ENCODE peak calls at places on chromosomes 6 and 20, in four cellular contexts. R is lower lobe of right lung, Z is stomach, O is aorta. B is an unnamed sample.

GRCh38 chr6:36380166-36380565 is 7.3 kb downstream of the ETV7 start:
- DNase-seq in R (no peak), Z (no peak), O (no peak), B (no peak)

GRCh38 chr6:101395345-101395744 is 1.8 kb downstream of the GRIK2 start:
- DNase-seq in R (no peak), Z (no peak), O (no peak), B (no peak)

GRCh38 chr20:53894707-53895384 is 175.5 kb downstream of the BCAS1 start:
- DNase-seq in R (no peak), Z (no peak), O (no peak), B (no peak)

GRCh38 chr6:132399376-132400074 is 1.8 kb downstream of the MOXD1 start:
- DNase-seq in R (no peak), Z (no peak), O (no peak), B (peak; percentile 36)

GRCh38 chr6:134750669-134751068 is 199.2 kb downstream of the ALDH8A1 start:
- DNase-seq in R (no peak), Z (no peak), O (no peak), B (no peak)

GRCh38 chr6:130075879-130076278 is 57.5 kb downstream of the L3MBTL3 start:
- DNase-seq in R (no peak), Z (no peak), O (no peak), B (no peak)

GRCh38 chr6:35484921-35485392 is 11.9 kb downstream of the TEAD3 start:
- DNase-seq in R (no peak), Z (no peak), O (peak; percentile 46), B (no peak)

GRCh38 chr6:93319304-93319703 is 100.1 kb downstream of the EPHA7 start:
- DNase-seq in R (no peak), Z (no peak), O (no peak), B (no peak)

GRCh38 chr6:13431861-13432465 is 55.4 kb downstream of the GFOD1 start:
- DNase-seq in R (no peak), Z (no peak), O (no peak), B (no peak)
- H3K4me1 ChIP-seq in R (peaks cover 59% of the 10 kb centered on the region), Z (peaks cover 71% of the 10 kb centered on the region), O (peaks cover 1% of the 10 kb centered on the region), B (peaks cover 27% of the 10 kb centered on the region)

GRCh38 chr20:59253779-59254319 is 46.6 kb upstream of the EDN3 start:
- DNase-seq in R (no peak), Z (no peak), O (no peak), B (no peak)
- H3K4me1 ChIP-seq in R (no peaks in the 10 kb centered on the region), Z (no peaks in the 10 kb centered on the region), O (no peaks in the 10 kb centered on the region), B (no peaks in the 10 kb centered on the region)

GRCh38 chr6:112563368-112563767 is 216.2 kb downstream of the RFPL4B start:
- DNase-seq in R (no peak), Z (no peak), O (no peak), B (peak; percentile 52)
- H3K4me1 ChIP-seq in R (no peaks in the 10 kb centered on the region), Z (peaks cover 19% of the 10 kb centered on the region), O (no peaks in the 10 kb centered on the region), B (peaks cover 17% of the 10 kb centered on the region)

GRCh38 chr6:43896474-43896873 is 126.5 kb downstream of the VEGFA start:
- DNase-seq in R (no peak), Z (no peak), O (no peak), B (no peak)

GRCh38 chr6:43893073-43893472 is 123.1 kb downstream of the VEGFA start:
- DNase-seq in R (no peak), Z (no peak), O (no peak), B (no peak)

GRCh38 chr6:43898358-43899131 is 128.5 kb downstream of the VEGFA start:
- DNase-seq in R (no peak), Z (no peak), O (no peak), B (no peak)

GRCh38 chr6:43897571-43898302 is 127.7 kb downstream of the VEGFA start:
- DNase-seq in R (no peak), Z (no peak), O (no peak), B (no peak)

GRCh38 chr6:43895656-43896055 is 125.6 kb downstream of the VEGFA start:
- DNase-seq in R (no peak), Z (no peak), O (no peak), B (no peak)
- H3K4me1 ChIP-seq in R (no peaks in the 10 kb centered on the region), Z (peaks cover 6% of the 10 kb centered on the region), O (no peaks in the 10 kb centered on the region), B (peaks cover 17% of the 10 kb centered on the region)

DNA sequence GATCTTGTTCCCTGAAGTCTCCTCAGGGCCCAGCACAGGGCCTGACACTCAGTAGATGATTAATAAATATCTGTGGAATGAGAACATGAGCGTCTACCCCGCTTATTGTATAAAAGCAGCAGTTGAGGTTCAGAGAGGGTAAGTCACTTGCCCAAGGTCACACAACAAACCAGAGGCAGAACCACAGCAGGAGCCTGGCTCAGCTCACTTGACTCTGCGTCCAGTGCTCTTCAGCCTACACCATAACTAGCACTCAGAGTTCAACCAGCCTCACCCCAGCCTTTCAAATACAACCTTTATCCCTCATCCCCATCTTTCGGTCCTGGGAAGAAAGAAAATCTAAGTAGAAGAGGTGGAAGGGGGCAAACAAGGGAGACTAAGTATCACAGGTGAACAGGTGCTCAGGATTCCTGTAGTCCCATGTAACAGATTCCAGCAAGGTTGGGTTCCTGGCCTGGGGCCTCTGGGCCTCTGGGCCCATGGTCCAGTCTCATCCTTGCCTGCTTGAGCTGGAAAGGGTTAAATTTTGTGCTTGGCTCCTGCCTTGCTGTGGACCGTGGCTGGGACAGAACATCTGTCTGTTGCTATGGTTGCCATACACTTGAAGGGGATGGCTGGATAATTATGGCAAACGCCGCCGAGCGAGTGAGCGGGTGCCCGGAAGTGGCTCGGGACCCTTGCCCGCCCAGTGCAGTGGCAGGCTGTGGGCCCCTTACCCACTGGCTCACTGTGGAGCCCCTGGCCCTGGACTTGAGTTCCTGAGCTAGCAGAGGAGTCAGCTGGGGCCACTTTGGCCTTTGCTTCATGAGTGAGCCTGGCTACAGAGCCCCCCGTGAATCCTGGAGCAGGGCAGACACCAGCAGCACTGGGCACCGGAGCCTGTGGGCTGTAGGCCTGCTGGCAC is 25.1 kb upstream of the NOL4L start:
- DNase-seq in R (no peak), Z (no peak), O (no peak), B (no peak)
- H3K4me1 ChIP-seq in R (no peaks in the 10 kb centered on the region), Z (no peaks in the 10 kb centered on the region), O (no peaks in the 10 kb centered on the region), B (peaks cover 17% of the 10 kb centered on the region)

GRCh38 chr20:32767418-32768198 is 5.4 kb downstream of the DNMT3B start:
- DNase-seq in R (no peak), Z (no peak), O (no peak), B (no peak)
- H3K4me1 ChIP-seq in R (peaks cover 11% of the 10 kb centered on the region), Z (peaks cover 12% of the 10 kb centered on the region), O (no peaks in the 10 kb centered on the region), B (peaks cover 10% of the 10 kb centered on the region)

DNA sequence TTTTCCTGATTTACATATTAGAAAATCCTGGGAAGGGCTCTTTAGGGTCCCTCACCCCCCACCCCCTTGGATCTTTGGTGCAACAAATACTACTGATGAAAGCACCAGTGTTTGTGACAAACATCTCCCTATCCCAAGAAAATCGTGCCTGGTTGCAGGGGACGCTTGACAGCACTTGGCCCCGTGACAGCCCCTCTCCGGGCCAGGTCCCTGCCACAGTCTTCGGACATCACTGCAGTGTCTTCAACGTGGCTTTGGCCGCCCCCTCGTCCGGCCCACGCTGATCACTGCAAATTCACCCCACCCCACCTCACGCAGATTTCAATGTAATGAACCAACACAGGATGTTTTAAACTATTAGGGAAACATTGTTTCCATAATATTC is 43.3 kb downstream of the GNAS start:
- DNase-seq in R (no peak), Z (no peak), O (no peak), B (no peak)
- H3K4me1 ChIP-seq in R (peaks cover 73% of the 10 kb centered on the region), Z (peaks cover 79% of the 10 kb centered on the region), O (no peaks in the 10 kb centered on the region), B (peaks cover 70% of the 10 kb centered on the region)

DNA sequence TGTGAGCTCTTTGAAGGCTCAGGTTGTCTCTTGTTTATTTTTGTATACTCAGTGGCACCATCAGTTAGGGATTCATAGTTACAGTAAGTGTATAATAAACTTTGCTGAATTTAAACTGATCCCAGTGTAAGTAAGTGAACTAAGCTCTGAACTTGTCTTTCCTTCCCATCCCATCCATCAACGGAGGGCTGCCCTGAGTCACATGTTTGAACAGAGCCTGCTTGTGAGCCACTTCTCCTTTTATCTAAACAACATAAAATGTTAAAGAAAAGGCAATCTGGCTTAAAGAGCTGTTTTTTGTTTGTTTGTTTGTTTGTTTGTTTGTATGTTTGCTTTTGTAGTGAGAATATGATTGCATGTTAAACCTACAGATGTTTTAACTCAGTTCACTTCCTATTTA is 185.7 kb upstream of the MARCKS start:
- DNase-seq in R (no peak), Z (no peak), O (peak; percentile 58), B (no peak)
- H3K4me1 ChIP-seq in R (peaks cover 40% of the 10 kb centered on the region), Z (peaks cover 52% of the 10 kb centered on the region), O (no peaks in the 10 kb centered on the region), B (peaks cover 8% of the 10 kb centered on the region)

B was measured in cardiac muscle cell.